ENCODE peak calls at places on chromosomes 16 and 17, in five cellular contexts. Q is mammary epithelial cell, W is DND-41, B is PC-9, J is brain microvascular endothelial cell. Z is an unnamed sample.

GRCh38 chr17:27471321-27472269 is 15.3 kb downstream of the KSR1 start:
- DNase-seq in W (no peak), Q (peak), B (peak), J (peak), Z (no peak)

GRCh38 chr17:28982191-28982793 is 23.5 kb downstream of the SEZ6 start:
- DNase-seq in W (peak), B (peak), Q (no peak), J (peak), Z (no peak)

GRCh38 chr16:22314661-22315626 is 17.7 kb downstream of the POLR3E start:
- DNase-seq in J (no peak), B (no peak), Q (peak), W (no peak), Z (no peak)

GRCh38 chr16:83727018-83727417 is 80.8 kb upstream of the HSBP1 start:
- DNase-seq in W (no peak), Q (no peak), B (no peak), J (peak), Z (no peak)

GRCh38 chr17:66306413-66306812 is 4.0 kb downstream of the PRKCA start:
- DNase-seq in B (no peak), J (no peak), Q (peak), W (no peak), Z (no peak)

GRCh38 chr16:89695086-89695874 is 6.2 kb downstream of the SPATA2L start:
- DNase-seq in B (no peak), W (no peak), J (no peak), Q (no peak), Z (peak)

GRCh38 chr17:6435051-6435450 is at the start of gene AIPL1:
- DNase-seq in Q (no peak), J (no peak), W (no peak), B (no peak), Z (no peak)

GRCh38 chr16:3149630-3150345 is 15.0 kb downstream of the ZNF213 start:
- DNase-seq in B (peak), J (peak), Q (no peak), W (no peak), Z (no peak)

GRCh38 chr17:76266244-76266938 is 1.2 kb downstream of the UBALD2 start:
- DNase-seq in J (no peak), Q (no peak), W (peak), B (no peak), Z (no peak)

GRCh38 chr17:73585583-73585982 is 58.7 kb downstream of the SDK2 start:
- DNase-seq in W (no peak), Q (no peak), J (no peak), B (no peak), Z (no peak)

GRCh38 chr17:46930083-46930482 is 7.1 kb downstream of the GOSR2 start:
- DNase-seq in Q (no peak), B (no peak), W (no peak), J (no peak), Z (no peak)

GRCh38 chr16:21167360-21167759 is 8.9 kb downstream of the LDAF1 start:
- DNase-seq in Q (peak), W (no peak), B (peak), J (peak), Z (no peak)

GRCh38 chr16:54317306-54317705 is 30.7 kb upstream of the IRX3 start:
- DNase-seq in Q (no peak), J (no peak), W (no peak), B (no peak), Z (no peak)

GRCh38 chr16:50469744-50470301 is 78.4 kb upstream of the NKD1 start:
- DNase-seq in W (no peak), J (no peak), Q (no peak), B (no peak), Z (peak)

GRCh38 chr16:55643161-55643970 is 12.4 kb upstream of the SLC6A2 start:
- DNase-seq in Q (no peak), B (no peak), J (no peak), W (no peak), Z (no peak)

GRCh38 chr16:2486645-2487516 is 12.0 kb downstream of the TBC1D24 start:
- DNase-seq in Q (no peak), J (no peak), W (no peak), B (no peak), Z (no peak)

GRCh38 chr17:54935487-54935886 is 33.0 kb downstream of the COX11 start:
- DNase-seq in W (no peak), Q (no peak), J (no peak), B (no peak), Z (no peak)

GRCh38 chr16:73142069-73142880 is 94.3 kb upstream of the ZFHX3 start:
- DNase-seq in W (no peak), J (no peak), B (no peak), Q (no peak), Z (no peak)

DNA sequence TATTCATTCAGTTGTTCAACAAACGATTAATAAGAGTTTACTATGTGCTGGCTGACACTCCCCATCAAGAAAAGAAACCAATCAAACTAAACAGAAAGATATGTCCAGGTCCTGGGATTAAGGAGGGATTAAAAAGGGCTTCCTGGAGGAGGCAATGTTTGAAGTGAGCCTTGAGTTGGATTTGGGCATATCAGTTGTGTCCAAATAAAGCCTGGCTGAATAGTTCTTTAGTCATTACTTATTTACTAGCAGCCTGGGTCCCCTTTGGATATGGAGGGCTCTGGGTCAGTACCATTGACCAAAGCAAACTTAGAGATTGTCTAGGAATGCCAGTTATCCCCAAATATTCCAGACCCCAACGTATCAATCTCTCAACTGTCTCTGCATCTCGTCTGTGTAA is 117.7 kb downstream of the COPRS start:
- DNase-seq in J (no peak), B (no peak), W (no peak), Q (no peak), Z (no peak)
- H3K27ac ChIP-seq in J (no peak), B (no peak), W (no peak), Q (no peak), Z (no peak)

GRCh38 chr17:80264793-80265075 is 4.1 kb downstream of the RNF213 start:
- DNase-seq in J (no peak), Q (no peak), B (no peak), W (no peak), Z (no peak)
- H3K4me3 ChIP-seq in J (no peak), Q (no peak), B (no peak), W (peak), Z (peak)

GRCh38 chr17:4518901-4519300 is 20.2 kb downstream of the SPNS2 start:
- DNase-seq in W (no peak), B (no peak), J (no peak), Q (no peak), Z (no peak)

GRCh38 chr17:4515501-4515900 is 16.8 kb downstream of the SPNS2 start:
- DNase-seq in B (peak), J (no peak), Q (no peak), W (no peak), Z (no peak)

GRCh38 chr17:4514206-4514605 is 15.5 kb downstream of the SPNS2 start:
- DNase-seq in W (no peak), Q (no peak), J (no peak), B (peak), Z (no peak)

GRCh38 chr17:4514779-4515178 is 16.1 kb downstream of the SPNS2 start:
- DNase-seq in J (no peak), B (no peak), Q (no peak), W (no peak), Z (no peak)

DNA sequence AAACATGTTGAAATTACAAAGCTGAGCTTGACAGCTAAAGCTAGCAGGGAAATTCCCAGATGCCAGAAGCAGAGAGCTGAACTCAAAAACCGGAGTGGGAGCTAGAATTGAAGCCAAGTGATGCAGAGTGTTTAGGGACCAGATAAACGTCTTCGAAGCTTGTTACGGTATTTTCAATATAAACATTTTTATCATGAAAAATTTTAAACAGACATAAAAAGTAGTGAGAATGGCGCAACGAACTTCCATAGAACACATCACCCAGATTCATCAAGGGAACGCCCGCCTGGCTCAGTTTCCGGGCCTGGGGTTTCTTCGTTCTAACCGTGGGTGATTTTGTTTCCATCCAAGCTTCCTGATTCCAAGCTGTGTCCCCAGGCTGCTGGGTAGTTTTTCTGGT is 18.1 kb downstream of the SPNS2 start:
- DNase-seq in Q (no peak), W (no peak), J (no peak), B (no peak), Z (no peak)
- H3K27ac ChIP-seq in Q (no peak), W (no peak), J (no peak), B (peak), Z (no peak)

GRCh38 chr17:59829217-59830006 is 63.3 kb downstream of the TUBD1 start:
- DNase-seq in Q (peak), W (peak), J (peak), B (peak), Z (no peak)
- H3K4me3 ChIP-seq in Q (no peak), W (no peak), J (peak), B (peak), Z (no peak)

DNA sequence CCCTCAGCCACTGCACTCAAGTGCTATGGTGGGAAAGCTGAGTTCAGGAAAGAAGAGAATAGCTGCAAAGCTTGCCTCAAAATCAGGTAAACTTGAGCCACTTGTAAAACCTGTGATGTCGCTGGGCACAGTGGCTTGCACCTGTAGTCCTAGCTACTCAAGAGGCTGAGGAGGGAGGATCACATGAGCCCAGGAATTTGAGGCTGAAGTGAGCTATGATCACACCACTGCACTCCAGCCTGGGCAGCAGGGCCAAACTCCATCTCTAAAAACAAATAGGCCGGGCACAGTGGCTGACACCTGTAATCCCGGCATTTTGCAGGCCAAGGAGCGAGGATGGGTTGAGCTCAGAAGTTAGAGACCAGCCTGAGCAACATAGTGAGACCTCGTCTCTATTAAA is 26.4 kb upstream of the SMURF2 start:
- DNase-seq in Q (no peak), B (no peak), J (no peak), W (no peak), Z (no peak)
- H3K27ac ChIP-seq in Q (peak), B (no peak), J (no peak), W (no peak), Z (no peak)

GRCh38 chr17:42743595-42744282 is 1.1 kb downstream of the EZH1 start:
- DNase-seq in Q (no peak), W (no peak), J (no peak), B (no peak), Z (no peak)
- H3K4me3 ChIP-seq in Q (peak), W (peak), J (peak), B (peak), Z (peak)

DNA sequence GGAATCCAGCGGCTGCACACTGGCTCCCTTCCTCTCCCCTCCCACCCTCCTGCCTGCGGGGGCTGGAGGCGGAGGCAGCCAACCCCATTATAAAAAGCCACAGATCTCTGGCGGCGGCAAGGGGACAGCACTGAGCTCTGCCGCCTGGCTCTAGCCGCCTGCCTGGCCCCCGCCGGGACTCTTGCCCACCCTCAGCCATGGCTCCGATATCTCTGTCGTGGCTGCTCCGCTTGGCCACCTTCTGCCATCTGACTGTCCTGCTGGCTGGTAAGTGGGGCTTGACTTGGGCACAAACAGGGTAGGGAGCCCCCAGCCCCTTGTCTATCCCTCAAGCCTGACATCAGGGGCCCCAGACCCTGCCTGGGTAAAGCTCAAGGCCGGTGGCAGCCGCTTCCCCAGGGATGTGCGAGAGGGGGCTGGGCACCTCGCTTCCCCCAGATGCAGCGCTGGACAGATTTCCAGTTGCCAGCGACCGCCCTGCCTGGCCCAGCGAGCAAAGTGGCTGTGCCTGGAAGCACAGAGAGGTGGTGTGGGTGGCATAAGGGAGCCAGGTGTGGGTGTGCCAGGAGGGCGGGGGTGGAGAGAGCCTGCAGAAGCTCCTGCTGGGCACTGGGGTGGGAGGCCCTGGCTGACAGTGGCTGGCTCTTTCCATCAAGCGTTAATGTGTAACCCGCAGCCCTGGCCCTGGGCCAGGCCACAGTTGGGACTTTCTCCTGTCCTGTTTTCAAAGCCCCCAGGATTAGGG is at the start of gene CX3CL1:
- DNase-seq in J (peak), B (no peak), W (no peak), Q (peak), Z (no peak)
- H3K27ac ChIP-seq in J (no peak), B (no peak), W (no peak), Q (peak), Z (peak)

GRCh38 chr17:79834575-79835469 is 4.4 kb downstream of the CBX4 start:
- DNase-seq in Q (no peak), W (peak), B (no peak), J (no peak), Z (no peak)
- H3K4me3 ChIP-seq in Q (no peak), W (no peak), B (no peak), J (no peak), Z (no peak)